ENCODE peak calls at places on chromosomes 5 and 9, in seven cellular contexts. X is sigmoid colon; S is CD4-positive, CD25-positive, alpha-beta regulatory T cell; D is thyroid gland; W is DND-41; M is naive thymus-derived CD4-positive, alpha-beta T cell; K is left ventricle myocardium inferior. Y is an unnamed sample. For H3K27me3, the result is how much of the 10 kb centered on the place peaks cover.

GRCh38 chr5:1420211-1421195 is 24.7 kb downstream of the SLC6A3 start:
- DNase-seq in D (peak), X (peak), S (no peak), K (no peak), M (no peak), W (no peak), Y (no peak)

GRCh38 chr5:126508962-126509279 is 85.7 kb downstream of the GRAMD2B start:
- DNase-seq in X (peak), M (no peak), S (no peak), W (peak), K (no peak), D (peak), Y (peak)

GRCh38 chr5:26669031-26669430 is 369.4 kb downstream of the CDH9 start:
- DNase-seq in M (no peak), K (no peak), D (no peak), S (no peak), X (no peak), W (no peak), Y (no peak)

GRCh38 chr5:141528401-141528984 is 39.6 kb downstream of the PCDHGC5 start:
- DNase-seq in W (no peak), M (no peak), D (peak), X (peak), S (no peak), K (peak), Y (peak)

GRCh38 chr9:37987467-37987981 is 81.5 kb downstream of the SHB start:
- DNase-seq in M (no peak), S (no peak), X (no peak), W (no peak), K (peak), D (no peak), Y (no peak)

GRCh38 chr5:95631991-95632675 is 12.2 kb downstream of the GPR150 start:
- DNase-seq in K (no peak), S (peak), D (peak), M (peak), X (no peak), W (peak), Y (no peak)

GRCh38 chr5:149317281-149318048 is 27.8 kb upstream of the GRPEL2 start:
- DNase-seq in W (peak), M (no peak), K (no peak), S (peak), X (no peak), D (peak), Y (no peak)

GRCh38 chr5:152403058-152403457 is 2.0 kb downstream of the NMUR2 start:
- DNase-seq in S (no peak), K (no peak), W (no peak), X (no peak), D (no peak), M (no peak), Y (no peak)

GRCh38 chr5:66223637-66224036 is 79.5 kb downstream of the SREK1 start:
- DNase-seq in X (no peak), S (no peak), D (peak), M (no peak), W (no peak), K (no peak), Y (peak)

GRCh38 chr5:58314356-58315045 is 145.4 kb downstream of the PLK2 start:
- DNase-seq in X (no peak), K (no peak), D (no peak), W (no peak), S (no peak), M (no peak), Y (peak)

GRCh38 chr5:142466195-142466951 is 141.6 kb upstream of the SPRY4 start:
- DNase-seq in M (no peak), X (no peak), W (no peak), K (no peak), S (no peak), D (no peak), Y (no peak)

GRCh38 chr5:5494489-5495402 is 72.3 kb downstream of the ICE1 start:
- DNase-seq in M (peak), W (no peak), S (peak), D (peak), K (peak), X (peak), Y (peak)

GRCh38 chr5:179337227-179338122 is 7.8 kb downstream of the ADAMTS2 start:
- DNase-seq in K (no peak), S (no peak), X (no peak), W (no peak), M (no peak), D (no peak), Y (no peak)

GRCh38 chr5:179127136-179128040 is 67.2 kb downstream of the ZNF354C start:
- DNase-seq in K (no peak), W (no peak), X (no peak), D (no peak), S (no peak), M (peak), Y (no peak)

GRCh38 chr5:71790433-71790832 is 71.4 kb downstream of the CARTPT start:
- DNase-seq in D (no peak), W (no peak), K (no peak), X (no peak), M (no peak), S (no peak), Y (no peak)

GRCh38 chr5:91128604-91129003 is 254.5 kb downstream of the ARRDC3 start:
- DNase-seq in M (no peak), K (no peak), W (no peak), D (no peak), X (no peak), S (no peak), Y (no peak)

GRCh38 chr5:177309351-177310191 is 2.1 kb downstream of the MXD3 start:
- DNase-seq in M (peak), X (peak), D (peak), S (peak), K (peak), W (peak), Y (peak)

GRCh38 chr5:10545084-10545483 is 18.8 kb upstream of the ANKRD33B start:
- DNase-seq in M (no peak), K (no peak), D (no peak), S (no peak), X (no peak), W (no peak), Y (no peak)

GRCh38 chr5:138538943-138539627 is 4.0 kb downstream of the ETF1 start:
- DNase-seq in K (no peak), S (no peak), M (no peak), W (no peak), D (no peak), X (no peak), Y (no peak)

DNA sequence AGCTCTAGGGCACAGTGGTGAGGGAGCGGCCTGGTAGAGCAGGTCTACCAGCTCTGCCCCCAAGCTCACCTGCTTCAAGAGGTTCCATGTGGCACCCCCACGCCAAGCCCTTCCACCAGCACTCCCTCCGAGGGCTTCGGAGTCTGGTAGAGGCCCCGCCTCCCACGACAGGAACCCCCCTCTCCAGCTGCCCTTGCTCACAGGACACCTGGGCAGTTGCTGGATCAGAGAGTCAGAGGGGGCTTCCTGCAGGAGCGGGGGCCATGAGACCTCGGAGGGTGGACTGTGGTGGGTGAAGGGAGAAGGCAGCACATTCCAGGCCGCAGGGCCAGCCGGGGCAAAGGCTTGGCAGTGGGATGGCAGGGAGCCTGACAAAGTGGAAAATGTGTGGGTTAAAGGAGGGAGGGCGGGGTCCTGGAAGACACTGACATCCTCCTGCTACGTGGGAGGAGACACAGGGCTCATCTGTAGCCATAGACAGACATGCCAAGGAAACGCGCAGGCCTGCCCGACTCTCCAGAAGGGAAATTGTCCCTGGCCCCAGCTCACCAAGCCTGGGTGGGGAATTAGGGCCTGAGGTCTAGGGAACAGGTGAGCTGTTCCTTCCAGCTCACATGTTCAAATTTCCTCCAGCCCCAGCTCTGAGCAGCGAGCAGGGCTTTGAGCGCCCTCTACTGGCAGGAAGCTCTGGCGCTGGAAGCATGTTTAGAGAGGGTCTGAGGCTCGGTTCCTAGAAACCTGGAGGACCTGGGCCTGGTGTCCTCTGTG is 74.2 kb downstream of the NTNG2 start:
- DNase-seq in D (peak), S (peak), X (peak), M (peak), W (peak), K (peak), Y (peak)
- H3K27me3 ChIP-seq in D (under half), S (under half), X (under half), M (under half), W (under half), K (under half), Y (under half)

GRCh38 chr9:127388037-127388855 is 8.7 kb upstream of the SLC2A8 start:
- DNase-seq in M (peak), W (peak), D (no peak), X (peak), K (peak), S (peak), Y (peak)
- H3K27me3 ChIP-seq in M (under half), W (half or more), D (under half), X (under half), K (under half), S (under half), Y (under half)

GRCh38 chr9:127273350-127273749 is 8.8 kb downstream of the GARNL3 start:
- DNase-seq in K (no peak), S (no peak), M (no peak), X (no peak), D (no peak), W (no peak), Y (no peak)
- H3K27me3 ChIP-seq in K (under half), S (under half), M (under half), X (under half), D (under half), W (under half), Y (under half)

GRCh38 chr9:128397831-128398230 is 22.8 kb upstream of the CERCAM start:
- DNase-seq in S (no peak), W (no peak), D (no peak), X (no peak), K (no peak), M (no peak), Y (no peak)

GRCh38 chr9:128399851-128400250 is 20.8 kb upstream of the CERCAM start:
- DNase-seq in S (no peak), K (no peak), W (no peak), M (no peak), X (no peak), D (no peak), Y (no peak)

GRCh38 chr9:128394404-128395168 is 23.4 kb downstream of the URM1 start:
- DNase-seq in S (no peak), W (no peak), M (no peak), K (no peak), D (no peak), X (no peak), Y (no peak)

GRCh38 chr9:128393971-128394370 is 22.8 kb downstream of the URM1 start:
- DNase-seq in S (no peak), W (no peak), K (no peak), X (no peak), D (no peak), M (no peak), Y (no peak)

GRCh38 chr9:128396970-128397613 is 23.6 kb upstream of the CERCAM start:
- DNase-seq in S (no peak), D (peak), M (no peak), K (peak), W (no peak), X (no peak), Y (no peak)
- H3K27me3 ChIP-seq in S (under half), D (under half), M (under half), K (half or more), W (under half), X (under half), Y (under half)

Y was measured in uterus.